ENCODE peak calls at places on chromosomes 13 and 19, in eight cellular contexts. One of them, this sample, is unnamed.

GRCh38 chr19:7122701-7123100 is 53.2 kb downstream of the ZNF557 start:
- DNase-seq in pancreas: no peak
- DNase-seq in brain microvascular endothelial cell: no peak
- DNase-seq in bronchial epithelial cell: no peak
- DNase-seq in right atrium auricular region: no peak
- DNase-seq in neural progenitor cell: no peak
- DNase-seq in GM23338: no peak
- DNase-seq in breast epithelium: no peak
- DNase-seq in this sample: no peak

GRCh38 chr13:36006347-36006746 is 124.8 kb downstream of the DCLK1 start:
- DNase-seq in pancreas: no peak
- DNase-seq in brain microvascular endothelial cell: no peak
- DNase-seq in bronchial epithelial cell: peak; percentile 55
- DNase-seq in right atrium auricular region: no peak
- DNase-seq in neural progenitor cell: no peak
- DNase-seq in GM23338: no peak
- DNase-seq in breast epithelium: no peak
- DNase-seq in this sample: no peak

GRCh38 chr13:36454121-36454520 is 21.8 kb downstream of the CCNA1 start:
- DNase-seq in pancreas: no peak
- DNase-seq in brain microvascular endothelial cell: no peak
- DNase-seq in bronchial epithelial cell: peak; percentile 26
- DNase-seq in right atrium auricular region: no peak
- DNase-seq in neural progenitor cell: no peak
- DNase-seq in GM23338: no peak
- DNase-seq in breast epithelium: no peak
- DNase-seq in this sample: no peak

GRCh38 chr13:97938701-97939475 is 14.6 kb upstream of the IPO5 start:
- DNase-seq in pancreas: no peak
- DNase-seq in brain microvascular endothelial cell: no peak
- DNase-seq in bronchial epithelial cell: no peak
- DNase-seq in right atrium auricular region: no peak
- DNase-seq in neural progenitor cell: no peak
- DNase-seq in GM23338: no peak
- DNase-seq in breast epithelium: no peak
- DNase-seq in this sample: no peak

GRCh38 chr19:42512130-42512636 is 16.1 kb downstream of the CEACAM1 start:
- DNase-seq in pancreas: no peak
- DNase-seq in brain microvascular endothelial cell: no peak
- DNase-seq in bronchial epithelial cell: no peak
- DNase-seq in right atrium auricular region: no peak
- DNase-seq in neural progenitor cell: no peak
- DNase-seq in GM23338: no peak
- DNase-seq in breast epithelium: no peak
- DNase-seq in this sample: no peak

GRCh38 chr19:42323852-42324654 is 1.4 kb upstream of the MEGF8 start:
- DNase-seq in pancreas: peak; percentile 71
- DNase-seq in brain microvascular endothelial cell: no peak
- DNase-seq in bronchial epithelial cell: no peak
- DNase-seq in right atrium auricular region: no peak
- DNase-seq in neural progenitor cell: peak; percentile 62
- DNase-seq in GM23338: peak; percentile 70
- DNase-seq in breast epithelium: no peak
- DNase-seq in this sample: no peak

GRCh38 chr19:37654118-37654517 is 1.1 kb downstream of the ZFP30 start:
- DNase-seq in pancreas: no peak
- DNase-seq in brain microvascular endothelial cell: no peak
- DNase-seq in bronchial epithelial cell: peak; percentile 1
- DNase-seq in right atrium auricular region: no peak
- DNase-seq in neural progenitor cell: no peak
- DNase-seq in GM23338: no peak
- DNase-seq in breast epithelium: no peak
- DNase-seq in this sample: no peak

GRCh38 chr19:1280588-1281269 is 4.9 kb upstream of the EFNA2 start:
- DNase-seq in pancreas: no peak
- DNase-seq in brain microvascular endothelial cell: no peak
- DNase-seq in bronchial epithelial cell: no peak
- DNase-seq in right atrium auricular region: no peak
- DNase-seq in neural progenitor cell: no peak
- DNase-seq in GM23338: no peak
- DNase-seq in breast epithelium: no peak
- DNase-seq in this sample: no peak

GRCh38 chr19:51784922-51785690 is 9.9 kb upstream of the FPR3 start:
- DNase-seq in pancreas: no peak
- DNase-seq in brain microvascular endothelial cell: peak; percentile 32
- DNase-seq in bronchial epithelial cell: peak; percentile 62
- DNase-seq in right atrium auricular region: peak; percentile 90
- DNase-seq in neural progenitor cell: no peak
- DNase-seq in GM23338: peak; percentile 45
- DNase-seq in breast epithelium: no peak
- DNase-seq in this sample: no peak

GRCh38 chr13:45370922-45371406 is 30.0 kb upstream of the TPT1 start:
- DNase-seq in pancreas: peak; percentile 87
- DNase-seq in brain microvascular endothelial cell: peak; percentile 51
- DNase-seq in bronchial epithelial cell: no peak
- DNase-seq in right atrium auricular region: peak; percentile 78
- DNase-seq in neural progenitor cell: peak; percentile 87
- DNase-seq in GM23338: peak; percentile 93
- DNase-seq in breast epithelium: peak; percentile 71
- DNase-seq in this sample: no peak

GRCh38 chr13:44451651-44452050 is 78.0 kb downstream of the SERP2 start:
- DNase-seq in pancreas: no peak
- DNase-seq in brain microvascular endothelial cell: no peak
- DNase-seq in bronchial epithelial cell: no peak
- DNase-seq in right atrium auricular region: no peak
- DNase-seq in neural progenitor cell: no peak
- DNase-seq in GM23338: no peak
- DNase-seq in breast epithelium: no peak
- DNase-seq in this sample: no peak

GRCh38 chr19:6639439-6639838 is 30.5 kb downstream of the TNFSF14 start:
- DNase-seq in pancreas: no peak
- DNase-seq in brain microvascular endothelial cell: peak; percentile 5
- DNase-seq in bronchial epithelial cell: peak; percentile 38
- DNase-seq in right atrium auricular region: no peak
- DNase-seq in neural progenitor cell: no peak
- DNase-seq in GM23338: no peak
- DNase-seq in breast epithelium: no peak
- DNase-seq in this sample: no peak

GRCh38 chr13:24744247-24744646 is 19.7 kb upstream of the RNF17 start:
- DNase-seq in pancreas: no peak
- DNase-seq in brain microvascular endothelial cell: no peak
- DNase-seq in bronchial epithelial cell: no peak
- DNase-seq in right atrium auricular region: no peak
- DNase-seq in neural progenitor cell: no peak
- DNase-seq in GM23338: no peak
- DNase-seq in breast epithelium: no peak
- DNase-seq in this sample: no peak

GRCh38 chr13:24746618-24747247 is 17.2 kb upstream of the RNF17 start:
- DNase-seq in pancreas: no peak
- DNase-seq in brain microvascular endothelial cell: no peak
- DNase-seq in bronchial epithelial cell: no peak
- DNase-seq in right atrium auricular region: no peak
- DNase-seq in neural progenitor cell: peak; percentile 71
- DNase-seq in GM23338: peak; percentile 75
- DNase-seq in breast epithelium: no peak
- DNase-seq in this sample: no peak

GRCh38 chr13:24747248-24748151 is 16.5 kb upstream of the RNF17 start:
- DNase-seq in pancreas: no peak
- DNase-seq in brain microvascular endothelial cell: no peak
- DNase-seq in bronchial epithelial cell: no peak
- DNase-seq in right atrium auricular region: no peak
- DNase-seq in neural progenitor cell: peak; percentile 56
- DNase-seq in GM23338: peak; percentile 79
- DNase-seq in breast epithelium: no peak
- DNase-seq in this sample: no peak

GRCh38 chr13:24745516-24745860 is 18.5 kb upstream of the RNF17 start:
- DNase-seq in pancreas: no peak
- DNase-seq in brain microvascular endothelial cell: no peak
- DNase-seq in bronchial epithelial cell: no peak
- DNase-seq in right atrium auricular region: no peak
- DNase-seq in neural progenitor cell: no peak
- DNase-seq in GM23338: peak; percentile 22
- DNase-seq in breast epithelium: no peak
- DNase-seq in this sample: no peak

DNA sequence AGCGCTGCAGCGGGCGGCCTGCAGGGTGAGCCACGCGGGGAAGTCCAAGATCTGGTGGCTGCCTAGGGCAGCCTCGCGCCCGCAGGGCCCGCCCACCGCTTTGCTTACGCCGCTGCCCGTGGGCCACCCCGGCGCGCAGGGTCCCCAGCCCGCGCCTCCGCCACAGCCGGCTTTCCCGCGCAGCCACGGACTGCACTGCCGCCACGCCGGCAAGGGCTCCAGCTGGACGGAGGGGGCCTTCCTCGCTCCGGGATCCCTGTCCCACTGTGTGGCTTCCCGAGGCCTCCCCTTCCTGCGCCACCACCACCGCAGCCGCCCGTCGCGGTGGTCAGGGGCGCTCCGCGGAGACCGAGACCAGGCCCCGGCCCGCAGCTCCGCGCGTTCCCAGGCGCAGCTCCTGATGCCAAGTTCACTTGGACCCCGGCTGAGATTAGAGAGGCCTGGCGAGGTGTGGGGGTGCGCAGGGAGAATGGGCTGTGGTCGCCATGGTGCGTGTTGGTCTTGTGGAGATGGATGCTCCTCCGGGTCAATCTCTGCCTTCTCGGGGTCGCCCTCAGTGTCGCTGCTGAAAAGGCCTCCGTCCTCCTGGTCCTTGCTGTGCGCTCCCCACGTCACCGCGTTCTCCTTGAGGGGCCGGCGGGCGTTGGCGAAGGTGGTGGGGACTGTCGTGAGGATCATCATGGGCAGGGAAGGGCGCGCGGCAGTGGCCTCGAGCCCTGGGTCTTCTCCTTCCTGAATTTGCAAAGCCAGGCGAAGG is 17.9 kb upstream of the RNF17 start:
- DNase-seq in pancreas: no peak
- DNase-seq in brain microvascular endothelial cell: no peak
- DNase-seq in bronchial epithelial cell: no peak
- DNase-seq in right atrium auricular region: no peak
- DNase-seq in neural progenitor cell: peak; percentile 31
- DNase-seq in GM23338: peak; percentile 43
- DNase-seq in breast epithelium: no peak
- DNase-seq in this sample: no peak
- TF ChIP-seq CTCF in pancreas: no peak
- TF ChIP-seq CTCF in brain microvascular endothelial cell: no peak
- TF ChIP-seq CTCF in bronchial epithelial cell: no peak
- TF ChIP-seq CTCF in right atrium auricular region: no peak
- TF ChIP-seq CTCF in neural progenitor cell: no peak
- TF ChIP-seq CTCF in GM23338: no peak
- TF ChIP-seq CTCF in breast epithelium: no peak
- TF ChIP-seq CTCF in this sample: no peak

GRCh38 chr13:51178456-51179074 is 43.6 kb upstream of the FAM124A start:
- DNase-seq in pancreas: no peak
- DNase-seq in brain microvascular endothelial cell: no peak
- DNase-seq in bronchial epithelial cell: no peak
- DNase-seq in right atrium auricular region: no peak
- DNase-seq in neural progenitor cell: no peak
- DNase-seq in GM23338: no peak
- DNase-seq in breast epithelium: no peak
- DNase-seq in this sample: no peak

GRCh38 chr13:51175001-51175400 is 47.2 kb upstream of the FAM124A start:
- DNase-seq in pancreas: no peak
- DNase-seq in brain microvascular endothelial cell: no peak
- DNase-seq in bronchial epithelial cell: no peak
- DNase-seq in right atrium auricular region: no peak
- DNase-seq in neural progenitor cell: no peak
- DNase-seq in GM23338: no peak
- DNase-seq in breast epithelium: no peak
- DNase-seq in this sample: no peak

GRCh38 chr13:51177188-51177587 is 45.0 kb upstream of the FAM124A start:
- DNase-seq in pancreas: no peak
- DNase-seq in brain microvascular endothelial cell: no peak
- DNase-seq in bronchial epithelial cell: no peak
- DNase-seq in right atrium auricular region: no peak
- DNase-seq in neural progenitor cell: no peak
- DNase-seq in GM23338: no peak
- DNase-seq in breast epithelium: no peak
- DNase-seq in this sample: no peak

GRCh38 chr13:51179432-51179971 is 42.7 kb upstream of the FAM124A start:
- DNase-seq in pancreas: no peak
- DNase-seq in brain microvascular endothelial cell: no peak
- DNase-seq in bronchial epithelial cell: no peak
- DNase-seq in right atrium auricular region: no peak
- DNase-seq in neural progenitor cell: no peak
- DNase-seq in GM23338: no peak
- DNase-seq in breast epithelium: no peak
- DNase-seq in this sample: no peak

DNA sequence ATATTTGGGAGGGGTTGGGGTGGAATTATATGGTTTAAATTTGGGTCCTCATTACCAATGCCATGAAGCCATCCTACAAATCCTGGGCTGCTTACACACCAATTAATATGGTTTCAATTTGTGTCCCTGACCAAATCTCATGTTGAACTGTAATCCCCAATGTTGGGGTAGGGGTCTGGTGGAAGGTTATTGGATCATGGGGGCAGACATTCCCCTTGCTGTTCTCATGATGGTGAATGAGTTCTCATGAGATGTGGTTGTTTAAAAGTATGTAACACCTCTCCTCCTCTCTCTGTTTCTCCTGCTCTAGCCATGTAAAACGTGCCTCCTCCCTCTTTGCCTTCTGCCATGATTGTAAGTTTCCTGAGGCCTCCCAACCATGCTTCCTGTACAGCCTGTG is 46.6 kb upstream of the FAM124A start:
- DNase-seq in pancreas: no peak
- DNase-seq in brain microvascular endothelial cell: no peak
- DNase-seq in bronchial epithelial cell: no peak
- DNase-seq in right atrium auricular region: no peak
- DNase-seq in neural progenitor cell: no peak
- DNase-seq in GM23338: no peak
- DNase-seq in breast epithelium: no peak
- DNase-seq in this sample: no peak
- H3K36me3 ChIP-seq in pancreas: no peaks in the 10 kb centered on the region
- H3K36me3 ChIP-seq in brain microvascular endothelial cell: no peaks in the 10 kb centered on the region
- H3K36me3 ChIP-seq in bronchial epithelial cell: no peaks in the 10 kb centered on the region
- H3K36me3 ChIP-seq in right atrium auricular region: no peaks in the 10 kb centered on the region
- H3K36me3 ChIP-seq in neural progenitor cell: no peaks in the 10 kb centered on the region
- H3K36me3 ChIP-seq in GM23338: peaks cover 79% of the 10 kb centered on the region
- H3K36me3 ChIP-seq in breast epithelium: no peaks in the 10 kb centered on the region
- H3K36me3 ChIP-seq in this sample: no peaks in the 10 kb centered on the region

GRCh38 chr13:34247596-34247995 is 429.6 kb downstream of the RFC3 start:
- DNase-seq in pancreas: no peak
- DNase-seq in brain microvascular endothelial cell: no peak
- DNase-seq in bronchial epithelial cell: peak; percentile 47
- DNase-seq in right atrium auricular region: no peak
- DNase-seq in neural progenitor cell: no peak
- DNase-seq in GM23338: no peak
- DNase-seq in breast epithelium: no peak
- DNase-seq in this sample: no peak
- TF ChIP-seq CTCF in pancreas: no peak
- TF ChIP-seq CTCF in brain microvascular endothelial cell: no peak
- TF ChIP-seq CTCF in bronchial epithelial cell: no peak
- TF ChIP-seq CTCF in right atrium auricular region: no peak
- TF ChIP-seq CTCF in neural progenitor cell: no peak
- TF ChIP-seq CTCF in GM23338: no peak
- TF ChIP-seq CTCF in breast epithelium: no peak
- TF ChIP-seq CTCF in this sample: no peak

DNA sequence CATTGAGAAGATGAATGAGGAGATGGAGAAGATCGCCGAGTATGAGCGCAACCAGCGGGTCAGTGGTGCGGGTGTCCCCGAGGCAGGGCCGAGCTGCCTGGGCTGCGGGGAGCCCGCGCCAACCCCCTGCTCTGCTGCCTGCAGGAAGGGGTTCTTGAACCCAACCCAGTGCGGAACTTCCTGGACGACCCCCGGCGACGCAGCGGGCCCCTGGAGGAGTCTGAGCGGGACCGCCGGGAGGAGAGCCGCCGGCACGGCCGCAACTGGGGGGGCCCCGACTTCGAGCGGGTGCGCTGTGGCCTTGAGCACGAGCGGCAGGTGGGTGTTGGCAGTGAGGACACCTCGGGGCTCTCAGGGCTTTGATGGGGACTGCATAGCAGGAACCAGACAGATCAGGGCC is 8.3 kb downstream of the CCDC9 start:
- DNase-seq in pancreas: peak; percentile 64
- DNase-seq in brain microvascular endothelial cell: no peak
- DNase-seq in bronchial epithelial cell: no peak
- DNase-seq in right atrium auricular region: no peak
- DNase-seq in neural progenitor cell: no peak
- DNase-seq in GM23338: no peak
- DNase-seq in breast epithelium: no peak
- DNase-seq in this sample: no peak
- H3K36me3 ChIP-seq in pancreas: no peaks in the 10 kb centered on the region
- H3K36me3 ChIP-seq in brain microvascular endothelial cell: peaks cover 56% of the 10 kb centered on the region
- H3K36me3 ChIP-seq in bronchial epithelial cell: peaks cover 30% of the 10 kb centered on the region
- H3K36me3 ChIP-seq in right atrium auricular region: peaks cover 92% of the 10 kb centered on the region
- H3K36me3 ChIP-seq in neural progenitor cell: no peaks in the 10 kb centered on the region
- H3K36me3 ChIP-seq in GM23338: peaks cover 4% of the 10 kb centered on the region
- H3K36me3 ChIP-seq in breast epithelium: no peaks in the 10 kb centered on the region
- H3K36me3 ChIP-seq in this sample: peaks cover 53% of the 10 kb centered on the region